ENCODE peak calls at places on chromosomes 13 and 19, in ten cellular contexts. J, T, W, O, F, L, V, N, E and C are unnamed samples.
A peak's percentile ranks its signal among the peaks of the same experiment; 100 is the strongest.

GRCh38 chr19:6970478-6970877 is 50.8 kb downstream of the MBD3L2B start:
- DNase-seq in J (no peak), T (no peak), W (no peak), O (peak; percentile 37), F (no peak), L (no peak), V (no peak), N (no peak), E (no peak), C (peak; percentile 18)

GRCh38 chr19:13796301-13797057 is 1.2 kb downstream of the ZSWIM4 start:
- DNase-seq in J (no peak), T (peak; percentile 77), W (peak; percentile 78), O (no peak), F (peak; percentile 95), L (no peak), V (no peak), N (peak; percentile 96), E (peak; percentile 17), C (peak; percentile 59)

GRCh38 chr13:99218969-99219368 is 18.3 kb downstream of the UBAC2 start:
- DNase-seq in J (no peak), T (no peak), W (no peak), O (no peak), F (no peak), L (peak; percentile 60), V (no peak), N (no peak), E (peak; percentile 77), C (no peak)

GRCh38 chr13:98523455-98524102 is 53.3 kb downstream of the STK24 start:
- DNase-seq in J (no peak), T (no peak), W (no peak), O (no peak), F (no peak), L (no peak), V (no peak), N (no peak), E (peak; percentile 22), C (no peak)

GRCh38 chr13:29721766-29722165 is 126.3 kb upstream of the SLC7A1 start:
- DNase-seq in J (no peak), T (no peak), W (no peak), O (no peak), F (no peak), L (no peak), V (no peak), N (no peak), E (no peak), C (no peak)

GRCh38 chr19:45924891-45925447 is 10.4 kb upstream of the NANOS2 start:
- DNase-seq in J (no peak), T (no peak), W (no peak), O (no peak), F (no peak), L (no peak), V (no peak), N (no peak), E (no peak), C (no peak)

GRCh38 chr13:105334211-105334610 is 1201.3 kb downstream of the EFNB2 start:
- DNase-seq in J (no peak), T (no peak), W (no peak), O (no peak), F (peak; percentile 39), L (no peak), V (no peak), N (peak; percentile 57), E (no peak), C (no peak)

GRCh38 chr13:90445179-90445578 is 902.3 kb upstream of the MIR17HG start:
- DNase-seq in J (no peak), T (peak; percentile 28), W (no peak), O (peak; percentile 18), F (peak; percentile 95), L (no peak), V (no peak), N (peak; percentile 95), E (no peak), C (peak; percentile 45)

GRCh38 chr19:40419066-40419612 is 6.0 kb upstream of the PRX start:
- DNase-seq in J (peak; percentile 36), T (no peak), W (no peak), O (no peak), F (no peak), L (no peak), V (no peak), N (no peak), E (no peak), C (no peak)

GRCh38 chr13:110226051-110226562 is 80.8 kb downstream of the COL4A1 start:
- DNase-seq in J (no peak), T (no peak), W (no peak), O (no peak), F (peak; percentile 49), L (no peak), V (no peak), N (peak; percentile 68), E (no peak), C (no peak)

GRCh38 chr19:37987356-37988332 is 80.6 kb downstream of the SIPA1L3 start:
- DNase-seq in J (peak; percentile 65), T (no peak), W (no peak), O (no peak), F (no peak), L (no peak), V (no peak), N (no peak), E (no peak), C (peak; percentile 18)

GRCh38 chr19:42113641-42114348 is 18.5 kb downstream of the POU2F2 start:
- DNase-seq in J (no peak), T (peak; percentile 84), W (no peak), O (peak; percentile 91), F (peak; percentile 92), L (no peak), V (no peak), N (peak; percentile 96), E (no peak), C (peak; percentile 99)